ENCODE peak calls at places on chromosomes 13 and 19, in nine cellular contexts. O, S, H, Z, D, Y, B, G and J are unnamed samples.

GRCh38 chr19:13117176-13117771 is 734 bp upstream of the TRMT1 start:
- DNase-seq in O (no peak), S (no peak), H (peak), Z (no peak), D (no peak), Y (no peak), B (no peak), G (no peak), J (no peak)

GRCh38 chr13:102555914-102556553 is 40.8 kb upstream of the TPP2 start:
- DNase-seq in O (no peak), S (peak), H (peak), Z (peak), D (no peak), Y (no peak), B (peak), G (peak), J (peak)

GRCh38 chr13:94705081-94705751 is 7.1 kb downstream of the SOX21 start:
- DNase-seq in O (no peak), S (no peak), H (no peak), Z (no peak), D (no peak), Y (no peak), B (peak), G (no peak), J (no peak)

GRCh38 chr13:63741029-63741813 is 2325.6 kb upstream of the PCDH20 start:
- DNase-seq in O (peak), S (no peak), H (no peak), Z (no peak), D (no peak), Y (peak), B (no peak), G (no peak), J (no peak)

GRCh38 chr13:45751882-45752281 is 49.8 kb downstream of the CBY2 start:
- DNase-seq in O (no peak), S (no peak), H (no peak), Z (no peak), D (no peak), Y (no peak), B (no peak), G (no peak), J (no peak)

GRCh38 chr13:114140131-114140908 is 7.9 kb upstream of the RASA3 start:
- DNase-seq in O (peak), S (no peak), H (no peak), Z (no peak), D (no peak), Y (no peak), B (no peak), G (no peak), J (no peak)

GRCh38 chr13:33817843-33818661 is at the start of gene RFC3:
- DNase-seq in O (peak), S (peak), H (peak), Z (peak), D (peak), Y (peak), B (peak), G (peak), J (peak)

GRCh38 chr13:97559030-97559429 is 125.1 kb downstream of the RAP2A start:
- DNase-seq in O (no peak), S (no peak), H (peak), Z (no peak), D (no peak), Y (no peak), B (no peak), G (no peak), J (no peak)

GRCh38 chr19:6800991-6801396 is 28.5 kb downstream of the VAV1 start:
- DNase-seq in O (no peak), S (peak), H (peak), Z (peak), D (no peak), Y (no peak), B (peak), G (no peak), J (peak)

GRCh38 chr13:112582305-112582704 is 5.6 kb downstream of the TUBGCP3 start:
- DNase-seq in O (no peak), S (no peak), H (no peak), Z (no peak), D (no peak), Y (no peak), B (no peak), G (no peak), J (no peak)

GRCh38 chr13:73336789-73337188 is 278.0 kb downstream of the KLF5 start:
- DNase-seq in O (no peak), S (no peak), H (peak), Z (no peak), D (no peak), Y (no peak), B (no peak), G (no peak), J (no peak)

GRCh38 chr19:19777692-19778091 is 43.9 kb downstream of the ZNF506 start:
- DNase-seq in O (no peak), S (no peak), H (no peak), Z (no peak), D (no peak), Y (no peak), B (no peak), G (no peak), J (no peak)
- TF ChIP-seq CTCF in O (no peak), S (no peak), H (no peak), Z (no peak), D (no peak), Y (no peak), B (no peak), G (no peak), J (peak)

DNA sequence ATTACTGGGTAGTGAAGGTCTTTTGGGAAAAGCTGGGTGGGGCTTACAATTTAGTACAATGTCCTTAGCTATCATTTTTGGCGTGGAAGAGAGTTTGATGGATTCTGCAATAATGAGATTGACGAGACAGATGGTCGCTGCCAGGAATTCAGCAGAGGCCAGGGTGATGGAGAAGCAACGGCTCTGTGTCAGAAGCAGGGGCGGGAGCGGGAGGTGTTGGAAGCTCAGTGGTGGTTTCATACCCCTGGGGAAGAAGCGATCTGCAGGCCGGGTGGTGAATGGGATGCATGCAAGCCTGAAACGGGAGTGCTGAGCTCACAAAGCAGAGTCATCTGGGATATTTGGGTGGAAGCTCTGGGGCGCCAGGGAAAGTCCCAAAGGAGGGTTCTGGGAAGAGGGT is 370.8 kb downstream of the ZNF536 start:
- DNase-seq in O (no peak), S (no peak), H (no peak), Z (no peak), D (no peak), Y (no peak), B (no peak), G (no peak), J (no peak)
- TF ChIP-seq CTCF in O (no peak), S (no peak), H (no peak), Z (no peak), D (no peak), Y (no peak), B (no peak), G (no peak), J (no peak)

GRCh38 chr19:56748443-56748842 is 76.9 kb upstream of the ZNF835 start:
- DNase-seq in O (no peak), S (peak), H (peak), Z (peak), D (no peak), Y (no peak), B (peak), G (no peak), J (peak)
- TF ChIP-seq CTCF in O (peak), S (peak), H (peak), Z (peak), D (no peak), Y (peak), B (no peak), G (no peak), J (peak)

GRCh38 chr13:93233997-93234416 is 7.4 kb downstream of the GPC6 start:
- DNase-seq in O (no peak), S (no peak), H (no peak), Z (no peak), D (no peak), Y (no peak), B (peak), G (no peak), J (no peak)
- TF ChIP-seq CTCF in O (no peak), S (peak), H (peak), Z (peak), D (no peak), Y (no peak), B (peak), G (no peak), J (peak)

GRCh38 chr13:90281709-90282108 is 1065.8 kb upstream of the MIR17HG start:
- DNase-seq in O (no peak), S (no peak), H (no peak), Z (no peak), D (no peak), Y (no peak), B (no peak), G (no peak), J (no peak)
- TF ChIP-seq CTCF in O (no peak), S (no peak), H (no peak), Z (no peak), D (no peak), Y (no peak), B (no peak), G (no peak), J (no peak)